ENCODE peak calls at places on chromosomes 4 and X, in four cellular contexts. V is cardiac muscle cell, C is left lung, B is stomach. N is an unnamed sample.

GRCh38 chr4:26557164-26557563 is 26.7 kb upstream of the TBC1D19 start:
- DNase-seq in V (peak; percentile 27), C (no peak), B (no peak), N (no peak)

GRCh38 chr4:81491943-81492342 is 20.2 kb upstream of the RASGEF1B start:
- DNase-seq in V (peak; percentile 91), C (no peak), B (no peak), N (no peak)

GRCh38 chr4:61994036-61994435 is 793.9 kb downstream of the ADGRL3 start:
- DNase-seq in V (peak; percentile 23), C (no peak), B (no peak), N (no peak)

GRCh38 chr4:13088726-13089658 is 395.1 kb downstream of the RAB28 start:
- DNase-seq in V (no peak), C (no peak), B (no peak), N (no peak)

GRCh38 chrX:46836701-46837542 is at the start of gene RP2:
- DNase-seq in V (peak; percentile 95), C (peak; percentile 94), B (peak; percentile 90), N (peak; percentile 72)

GRCh38 chr4:124710911-124711310 is 1.6 kb downstream of the ANKRD50 start:
- DNase-seq in V (peak; percentile 28), C (no peak), B (peak; percentile 31), N (no peak)

GRCh38 chrX:21926527-21927278 is 13.8 kb upstream of the SMS start:
- DNase-seq in V (peak; percentile 94), C (no peak), B (no peak), N (no peak)

GRCh38 chrX:12970691-12971202 is 4.2 kb upstream of the TMSB4X start:
- DNase-seq in V (peak; percentile 77), C (no peak), B (no peak), N (peak; percentile 54)

GRCh38 chr4:170853422-170854021 is 763.8 kb upstream of the AADAT start:
- DNase-seq in V (no peak), C (peak; percentile 67), B (peak; percentile 44), N (no peak)

GRCh38 chr4:105472871-105473339 is 957 bp downstream of the PPA2 start:
- DNase-seq in V (no peak), C (no peak), B (no peak), N (no peak)

GRCh38 chr4:155025762-155026457 is 182.5 kb upstream of the NPY2R start:
- DNase-seq in V (peak; percentile 81), C (no peak), B (peak; percentile 63), N (no peak)

GRCh38 chr4:11446156-11446811 is 17.6 kb upstream of the HS3ST1 start:
- DNase-seq in V (peak; percentile 47), C (no peak), B (no peak), N (no peak)

GRCh38 chr4:121594796-121595526 is 101.8 kb downstream of the ANXA5 start:
- DNase-seq in V (peak; percentile 81), C (no peak), B (no peak), N (no peak)

GRCh38 chrX:26922278-26922677 is 540.9 kb downstream of the PPP4R3C start:
- DNase-seq in V (no peak), C (no peak), B (no peak), N (no peak)

GRCh38 chr4:22122062-22122461 is 173.5 kb upstream of the KCNIP4 start:
- DNase-seq in V (no peak), C (no peak), B (no peak), N (no peak)

GRCh38 chrX:10189317-10190268 is 32.8 kb downstream of the CLCN4 start:
- DNase-seq in V (peak; percentile 69), C (peak; percentile 71), B (peak; percentile 83), N (peak; percentile 60)

GRCh38 chr4:98586634-98587354 is 71.6 kb downstream of the TSPAN5 start:
- DNase-seq in V (no peak), C (no peak), B (no peak), N (no peak)

GRCh38 chr4:127623755-127624087 is 9.0 kb upstream of the INTU start:
- DNase-seq in V (peak; percentile 47), C (peak; percentile 62), B (no peak), N (no peak)

GRCh38 chr4:153205757-153206156 is 1.5 kb downstream of the TRIM2 start:
- DNase-seq in V (peak; percentile 37), C (no peak), B (peak; percentile 56), N (no peak)

GRCh38 chr4:153467897-153468262 is 1.7 kb downstream of the TMEM131L start:
- DNase-seq in V (peak; percentile 39), C (no peak), B (no peak), N (no peak)

GRCh38 chr4:164379694-164380093 is 374.2 kb upstream of the SMIM31 start:
- DNase-seq in V (no peak), C (no peak), B (no peak), N (no peak)

GRCh38 chrX:24298191-24298590 is 15.7 kb downstream of the SUPT20HL2 start:
- DNase-seq in V (no peak), C (no peak), B (no peak), N (no peak)

GRCh38 chr4:14218641-14219040 is 591.1 kb upstream of the BOD1L1 start:
- DNase-seq in V (no peak), C (no peak), B (no peak), N (no peak)

GRCh38 chr4:175971393-175972179 is 94.1 kb upstream of the WDR17 start:
- DNase-seq in V (no peak), C (no peak), B (no peak), N (no peak)

GRCh38 chr4:40149960-40150385 is 46.9 kb upstream of the RHOH start:
- DNase-seq in V (peak; percentile 82), C (no peak), B (peak; percentile 76), N (peak; percentile 72)

GRCh38 chr4:101031971-101032370 is 315.4 kb downstream of the PPP3CA start:
- DNase-seq in V (no peak), C (no peak), B (no peak), N (no peak)

GRCh38 chr4:110826656-110827055 is 203.8 kb upstream of the PITX2 start:
- DNase-seq in V (no peak), C (no peak), B (no peak), N (no peak)

GRCh38 chr4:147060171-147060931 is 114.7 kb upstream of the TTC29 start:
- DNase-seq in V (peak; percentile 42), C (no peak), B (no peak), N (no peak)

GRCh38 chrX:2447484-2447883 is 53.3 kb downstream of the DHRSX start:
- DNase-seq in V (no peak), C (no peak), B (no peak), N (no peak)

GRCh38 chr4:153156263-153156662 is 48.0 kb upstream of the TRIM2 start:
- DNase-seq in V (peak; percentile 22), C (no peak), B (no peak), N (no peak)

GRCh38 chrX:50448565-50448964 is 22.1 kb downstream of the DGKK start:
- DNase-seq in V (no peak), C (no peak), B (no peak), N (no peak)

GRCh38 chr4:153432971-153433752 is 33.0 kb upstream of the TMEM131L start:
- DNase-seq in V (peak; percentile 95), C (no peak), B (peak; percentile 83), N (peak; percentile 59)

GRCh38 chrX:58025979-58026378 is 115.7 kb upstream of the ZXDA start:
- DNase-seq in V (peak; percentile 2), C (no peak), B (peak; percentile 33), N (peak; percentile 5)

GRCh38 chrX:101051153-101051548 is 760 bp downstream of the TRMT2B start:
- DNase-seq in V (no peak), C (no peak), B (no peak), N (peak; percentile 4)

GRCh38 chrX:107118322-107119147 is at the start of gene RBM41:
- DNase-seq in V (peak; percentile 80), C (peak; percentile 84), B (peak; percentile 80), N (peak; percentile 56)
- H3K27ac ChIP-seq in V (peak within 1 kb of the TSS; percentile 93), C (peak within 1 kb of the TSS; percentile 58), B (peak within 1 kb of the TSS; percentile 45), N (peak within 1 kb of the TSS; percentile 54)

DNA sequence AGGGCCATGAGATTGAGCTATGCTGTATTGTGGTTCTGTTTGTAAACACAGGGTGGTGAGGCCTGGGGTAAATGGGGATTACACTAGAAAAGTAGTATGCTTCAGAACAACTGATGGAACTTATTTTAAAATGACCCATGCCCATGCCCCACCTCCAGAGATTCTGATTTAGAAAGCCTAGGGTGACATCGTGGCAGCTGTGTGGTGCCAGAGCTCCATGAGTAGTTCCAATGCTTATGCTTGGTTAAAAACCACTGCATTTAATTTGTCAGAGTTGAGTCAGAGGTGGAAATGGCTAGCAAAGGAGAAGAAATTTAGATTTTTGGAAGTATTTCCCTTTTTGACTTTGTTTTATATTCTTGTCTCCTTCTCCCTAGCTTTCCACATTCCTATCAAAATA is 63.4 kb upstream of the PDE5A start:
- DNase-seq in V (no peak), C (no peak), B (no peak), N (no peak)
- TF ChIP-seq CTCF in V (no peak), C (no peak), B (no peak), N (no peak)

GRCh38 chr4:1250921-1251772 is 2.2 kb upstream of the CTBP1 start:
- DNase-seq in V (no peak), C (peak; percentile 71), B (no peak), N (no peak)

GRCh38 chr4:1249731-1250526 is 999 bp upstream of the CTBP1 start:
- DNase-seq in V (peak; percentile 56), C (peak; percentile 85), B (no peak), N (peak; percentile 48)

GRCh38 chr4:1249148-1249730 is 309 bp upstream of the CTBP1 start:
- DNase-seq in V (peak; percentile 93), C (peak; percentile 95), B (peak; percentile 90), N (peak; percentile 85)

GRCh38 chr4:1251773-1252066 is 2.8 kb upstream of the CTBP1 start:
- DNase-seq in V (no peak), C (no peak), B (no peak), N (no peak)

GRCh38 chr4:1250527-1250812 is 1.5 kb upstream of the CTBP1 start:
- DNase-seq in V (no peak), C (peak; percentile 55), B (no peak), N (no peak)
- H3K9me3 ChIP-seq in V (no peaks in the 10 kb centered on the region), C (peaks cover 10% of the 10 kb centered on the region), B (no peaks in the 10 kb centered on the region), N (no peaks in the 10 kb centered on the region)

GRCh38 chrX:129981207-129981553 is 1.3 kb upstream of the BCORL1 start:
- DNase-seq in V (no peak), C (no peak), B (no peak), N (no peak)

GRCh38 chrX:129980043-129980442 is 2.4 kb upstream of the BCORL1 start:
- DNase-seq in V (peak; percentile 20), C (peak; percentile 77), B (peak; percentile 37), N (no peak)

GRCh38 chrX:129982300-129983246 is at the start of gene BCORL1:
- DNase-seq in V (peak; percentile 96), C (peak; percentile 95), B (peak; percentile 90), N (peak; percentile 79)

GRCh38 chrX:129980540-129981206 is 1.8 kb upstream of the BCORL1 start:
- DNase-seq in V (peak; percentile 47), C (peak; percentile 83), B (peak; percentile 59), N (no peak)

DNA sequence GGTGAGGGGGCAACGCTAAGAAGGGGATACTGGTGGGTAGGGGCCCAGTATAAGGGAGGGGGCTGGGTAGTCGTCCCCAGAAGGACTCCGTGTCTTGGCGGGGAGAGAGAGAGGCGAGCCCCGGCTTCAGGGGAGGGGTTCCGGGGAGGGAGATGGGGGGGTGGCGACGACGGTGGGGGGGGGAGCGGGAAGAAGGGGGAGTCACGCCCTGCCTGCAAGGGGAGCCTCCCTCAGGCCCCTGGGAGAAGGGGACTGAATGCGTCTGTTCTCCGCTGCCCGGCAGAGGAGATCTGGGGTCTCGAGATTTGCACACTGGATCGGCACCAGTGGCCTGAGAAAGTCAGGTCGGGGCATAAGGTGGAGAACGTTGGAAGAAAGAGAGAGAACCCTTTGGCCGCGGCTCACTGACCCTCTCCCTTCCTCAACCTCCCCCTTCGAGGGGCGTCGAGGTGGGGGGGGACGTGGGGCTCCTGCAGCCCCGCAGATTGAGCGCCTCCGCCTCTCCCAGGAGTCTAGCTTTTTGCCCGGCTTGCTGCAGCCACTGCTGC is 609 bp upstream of the BCORL1 start:
- DNase-seq in V (no peak), C (no peak), B (no peak), N (peak; percentile 13)
- H3K27ac ChIP-seq in V (no peak overlapping the region), C (peak overlapping the region; percentile 68), B (no peak overlapping the region), N (no peak overlapping the region)